ENCODE peak calls at places on chromosomes 12 and 14, in four cellular contexts. T, L, W and C are unnamed samples.

GRCh38 chr12:119869720-119870119 is 7.4 kb downstream of the CIT start:
- DNase-seq in T (no peak), L (peak; percentile 41), W (no peak), C (no peak)

GRCh38 chr12:107917912-107918800 is 143.7 kb downstream of the ASCL4 start:
- DNase-seq in T (peak; percentile 26), L (no peak), W (no peak), C (no peak)

GRCh38 chr12:108921946-108922345 is 42.1 kb downstream of the DAO start:
- DNase-seq in T (no peak), L (no peak), W (no peak), C (no peak)

GRCh38 chr12:95848575-95849388 is 10.0 kb upstream of the SNRPF start:
- DNase-seq in T (peak; percentile 59), L (no peak), W (no peak), C (no peak)

GRCh38 chr12:43029971-43030370 is 440.4 kb upstream of the PRICKLE1 start:
- DNase-seq in T (no peak), L (no peak), W (no peak), C (no peak)

GRCh38 chr12:111074559-111074958 is 154.2 kb upstream of the MYL2 start:
- DNase-seq in T (no peak), L (no peak), W (no peak), C (no peak)

GRCh38 chr12:95918194-95918993 is 24.0 kb downstream of the CCDC38 start:
- DNase-seq in T (peak; percentile 11), L (peak; percentile 22), W (no peak), C (no peak)

GRCh38 chr14:97977711-97978261 is 1180.6 kb downstream of the VRK1 start:
- DNase-seq in T (peak; percentile 96), L (peak; percentile 45), W (peak; percentile 86), C (no peak)

GRCh38 chr12:123126294-123127144 is 24.4 kb downstream of the PITPNM2 start:
- DNase-seq in T (no peak), L (peak; percentile 69), W (peak; percentile 84), C (no peak)

GRCh38 chr14:26478967-26479366 is 118.9 kb downstream of the NOVA1 start:
- DNase-seq in T (no peak), L (no peak), W (no peak), C (no peak)

GRCh38 chr12:27782481-27782880 is 2.4 kb upstream of the MANSC4 start:
- DNase-seq in T (no peak), L (no peak), W (no peak), C (no peak)

GRCh38 chr14:89308232-89308959 is 108.6 kb downstream of the FOXN3 start:
- DNase-seq in T (no peak), L (no peak), W (no peak), C (no peak)

GRCh38 chr12:32377344-32378000 is 21.9 kb upstream of the FGD4 start:
- DNase-seq in T (no peak), L (no peak), W (no peak), C (peak; percentile 8)

GRCh38 chr14:64758711-64759554 is 54.7 kb downstream of the PLEKHG3 start:
- DNase-seq in T (no peak), L (no peak), W (peak; percentile 73), C (no peak)

GRCh38 chr12:77816196-77816595 is 14.5 kb upstream of the NAV3 start:
- DNase-seq in T (no peak), L (no peak), W (no peak), C (no peak)

GRCh38 chr14:91254456-91254855 is 10.0 kb upstream of the GPR68 start:
- DNase-seq in T (no peak), L (no peak), W (no peak), C (no peak)

GRCh38 chr14:103165323-103165722 is 42.1 kb downstream of the TNFAIP2 start:
- DNase-seq in T (no peak), L (no peak), W (no peak), C (no peak)

GRCh38 chr12:11631288-11631687 is 18.2 kb upstream of the ETV6 start:
- DNase-seq in T (no peak), L (no peak), W (no peak), C (no peak)

GRCh38 chr12:71787574-71787973 is 32.9 kb downstream of the RAB21 start:
- DNase-seq in T (no peak), L (no peak), W (no peak), C (no peak)

GRCh38 chr14:56702515-56702914 is 107.8 kb downstream of the OTX2 start:
- DNase-seq in T (no peak), L (no peak), W (no peak), C (no peak)

GRCh38 chr12:105617141-105617540 is 286.6 kb downstream of the C12orf75 start:
- DNase-seq in T (no peak), L (no peak), W (no peak), C (no peak)

GRCh38 chr14:105092124-105092911 is 27.1 kb upstream of the GPR132 start:
- DNase-seq in T (peak; percentile 43), L (no peak), W (no peak), C (no peak)

GRCh38 chr12:32134144-32134888 is 27.7 kb downstream of the BICD1 start:
- DNase-seq in T (no peak), L (no peak), W (no peak), C (no peak)

GRCh38 chr14:35965425-35965824 is 139.3 kb downstream of the BRMS1L start:
- DNase-seq in T (no peak), L (no peak), W (no peak), C (no peak)

GRCh38 chr14:35959835-35960234 is 133.7 kb downstream of the BRMS1L start:
- DNase-seq in T (no peak), L (no peak), W (no peak), C (no peak)

GRCh38 chr14:35961697-35962274 is 135.6 kb downstream of the BRMS1L start:
- DNase-seq in T (no peak), L (no peak), W (no peak), C (no peak)

GRCh38 chr14:35964736-35965135 is 138.6 kb downstream of the BRMS1L start:
- DNase-seq in T (no peak), L (no peak), W (no peak), C (no peak)

GRCh38 chr14:35963209-35963608 is 137.1 kb downstream of the BRMS1L start:
- DNase-seq in T (no peak), L (no peak), W (no peak), C (no peak)
- TF ChIP-seq CTCF in T (peak; percentile 23), L (no peak), W (no peak), C (peak; percentile 26)

GRCh38 chr12:91991397-91992187 is 154.1 kb downstream of the BTG1 start:
- DNase-seq in T (no peak), L (no peak), W (no peak), C (no peak)
- TF ChIP-seq CTCF in T (no peak), L (no peak), W (no peak), C (no peak)

GRCh38 chr12:118035194-118036041 is 18.9 kb downstream of the RFC5 start:
- DNase-seq in T (no peak), L (no peak), W (no peak), C (no peak)
- TF ChIP-seq CTCF in T (no peak), L (no peak), W (peak; percentile 6), C (no peak)

DNA sequence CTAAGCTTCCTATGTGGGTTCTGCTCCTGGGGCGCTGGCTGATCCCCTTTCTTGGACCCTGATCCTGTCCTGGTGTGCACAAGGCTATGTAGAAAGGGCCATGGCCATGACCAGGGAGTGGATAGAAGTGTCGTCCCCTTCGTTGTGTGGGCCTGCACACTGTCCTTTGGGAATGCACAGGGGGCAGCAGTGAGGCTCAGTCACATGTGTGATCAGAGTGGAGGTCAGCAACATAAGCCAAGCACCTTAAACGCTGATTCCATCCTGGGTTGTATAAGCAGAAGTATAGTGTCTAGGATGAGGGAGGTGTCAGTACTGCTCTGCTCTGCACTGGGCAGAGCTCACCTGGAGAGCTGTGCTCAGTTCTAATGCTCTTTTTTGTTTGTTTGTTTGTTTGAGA is 48.4 kb downstream of the ESRRB start:
- DNase-seq in T (no peak), L (no peak), W (no peak), C (no peak)
- TF ChIP-seq CTCF in T (no peak), L (no peak), W (no peak), C (no peak)